ENCODE peak calls at places on chromosomes 4 and X, in nine cellular contexts. G is stimulated activated CD8-positive, alpha-beta memory T cell treated with anti-CD3 and anti-CD28 coated beads, Interleukin-7, amount 100 ng/mL, for 1 hour; Z is iPS DF 6.9; C is hypothalamus; O is M059J; R is HS-5; U is stimulated activated CD4-positive, alpha-beta T cell treated with anti-CD3 and anti-CD28 coated beads, Interleukin-2, amount 100 ng/mL, for 24 hours; X is lower lobe of right lung; W is coronary artery. K is an unnamed sample.

GRCh38 chr4:96227515-96227914 is 387.6 kb downstream of the PDHA2 start:
- DNase-seq in G (no peak), Z (peak; percentile 11), C (no peak), O (no peak), R (no peak), U (no peak), X (no peak), W (no peak), K (no peak)

GRCh38 chrX:106707771-106708454 is 18.6 kb upstream of the RNF128 start:
- DNase-seq in G (no peak), Z (no peak), C (no peak), O (peak; percentile 90), R (peak; percentile 68), U (no peak), X (no peak), W (no peak), K (no peak)

GRCh38 chrX:7399373-7399772 is 251.4 kb upstream of the PUDP start:
- DNase-seq in G (no peak), Z (no peak), C (no peak), O (no peak), R (no peak), U (no peak), X (no peak), W (no peak), K (no peak)

GRCh38 chr4:159252491-159252890 is 149.6 kb downstream of the RAPGEF2 start:
- DNase-seq in G (no peak), Z (no peak), C (no peak), O (no peak), R (no peak), U (no peak), X (no peak), W (no peak), K (no peak)

GRCh38 chrX:153924149-153924861 is 1.8 kb downstream of the ARHGAP4 start:
- DNase-seq in G (no peak), Z (no peak), C (no peak), O (peak; percentile 72), R (no peak), U (no peak), X (no peak), W (no peak), K (no peak)

GRCh38 chrX:140971385-140971784 is 31.0 kb upstream of the SPANXB1 start:
- DNase-seq in G (no peak), Z (no peak), C (no peak), O (no peak), R (no peak), U (no peak), X (no peak), W (no peak), K (no peak)

GRCh38 chr4:129358571-129358970 is 262.6 kb downstream of the C4orf33 start:
- DNase-seq in G (no peak), Z (no peak), C (no peak), O (peak; percentile 70), R (peak; percentile 59), U (no peak), X (no peak), W (no peak), K (no peak)

GRCh38 chr4:44988011-44988410 is 261.7 kb upstream of the GNPDA2 start:
- DNase-seq in G (no peak), Z (no peak), C (no peak), O (no peak), R (no peak), U (no peak), X (no peak), W (no peak), K (no peak)

GRCh38 chrX:102516314-102516936 is at the start of gene TMSB15A:
- DNase-seq in G (peak; percentile 12), Z (peak; percentile 27), C (peak; percentile 6), O (peak; percentile 60), R (no peak), U (peak; percentile 58), X (peak; percentile 76), W (peak; percentile 78), K (peak; percentile 64)

GRCh38 chrX:30652527-30653414 is 452 bp upstream of the GK start:
- DNase-seq in G (peak; percentile 76), Z (no peak), C (peak; percentile 89), O (peak; percentile 92), R (peak; percentile 46), U (peak; percentile 90), X (peak; percentile 96), W (peak; percentile 95), K (peak; percentile 96)

GRCh38 chr4:128737098-128737513 is 72.4 kb upstream of the JADE1 start:
- DNase-seq in G (no peak), Z (no peak), C (no peak), O (no peak), R (no peak), U (no peak), X (no peak), W (no peak), K (no peak)

GRCh38 chrX:129423191-129423590 is 100.1 kb downstream of the SMARCA1 start:
- DNase-seq in G (no peak), Z (no peak), C (no peak), O (no peak), R (no peak), U (no peak), X (no peak), W (no peak), K (no peak)

GRCh38 chrX:54950730-54951375 is 30.2 kb downstream of the TRO start:
- DNase-seq in G (no peak), Z (no peak), C (no peak), O (peak; percentile 25), R (no peak), U (no peak), X (no peak), W (no peak), K (no peak)

GRCh38 chr4:115664285-115664684 is 550.9 kb upstream of the NDST4 start:
- DNase-seq in G (no peak), Z (no peak), C (no peak), O (no peak), R (no peak), U (no peak), X (no peak), W (no peak), K (no peak)

GRCh38 chr4:125832161-125832560 is 517.4 kb downstream of the FAT4 start:
- DNase-seq in G (no peak), Z (no peak), C (no peak), O (peak; percentile 28), R (no peak), U (no peak), X (no peak), W (no peak), K (no peak)

GRCh38 chr4:85823295-85823694 is 348.3 kb downstream of the ARHGAP24 start:
- DNase-seq in G (no peak), Z (no peak), C (no peak), O (peak; percentile 55), R (no peak), U (no peak), X (no peak), W (no peak), K (no peak)

GRCh38 chr4:78428996-78429395 is 122.6 kb upstream of the ANXA3 start:
- DNase-seq in G (no peak), Z (no peak), C (no peak), O (no peak), R (no peak), U (no peak), X (no peak), W (no peak), K (no peak)

GRCh38 chr4:79206660-79207059 is 119.2 kb downstream of the NAA11 start:
- DNase-seq in G (no peak), Z (no peak), C (no peak), O (no peak), R (no peak), U (no peak), X (no peak), W (no peak), K (no peak)

GRCh38 chr4:164204434-164204833 is 549.5 kb upstream of the SMIM31 start:
- DNase-seq in G (no peak), Z (peak; percentile 13), C (no peak), O (peak; percentile 86), R (peak; percentile 90), U (no peak), X (no peak), W (no peak), K (no peak)

GRCh38 chrX:140764401-140764919 is 54.9 kb downstream of the LINC00632 start:
- DNase-seq in G (no peak), Z (peak; percentile 18), C (no peak), O (peak; percentile 65), R (no peak), U (no peak), X (peak; percentile 39), W (peak; percentile 75), K (peak; percentile 50)

GRCh38 chr4:105637409-105638258 is 70.9 kb downstream of the INTS12 start:
- DNase-seq in G (no peak), Z (no peak), C (peak; percentile 16), O (peak; percentile 43), R (no peak), U (no peak), X (peak; percentile 74), W (no peak), K (peak; percentile 76)

GRCh38 chrX:12360389-12360788 is 222.1 kb downstream of the FRMPD4 start:
- DNase-seq in G (no peak), Z (no peak), C (no peak), O (peak; percentile 82), R (peak; percentile 60), U (no peak), X (no peak), W (no peak), K (no peak)

GRCh38 chr4:3657917-3658913 is 108.0 kb upstream of the ADRA2C start:
- DNase-seq in G (no peak), Z (no peak), C (no peak), O (peak; percentile 24), R (peak; percentile 31), U (no peak), X (no peak), W (peak; percentile 96), K (peak; percentile 70)

GRCh38 chr4:84874619-84875018 is 91.9 kb downstream of the WDFY3 start:
- DNase-seq in G (no peak), Z (no peak), C (no peak), O (no peak), R (no peak), U (no peak), X (no peak), W (no peak), K (no peak)

GRCh38 chr4:137905930-137906329 is 336.2 kb downstream of the SLC7A11 start:
- DNase-seq in G (no peak), Z (no peak), C (no peak), O (peak; percentile 2), R (no peak), U (no peak), X (no peak), W (no peak), K (no peak)

GRCh38 chr4:6062133-6062532 is 43.9 kb upstream of the C4orf50 start:
- DNase-seq in G (no peak), Z (no peak), C (no peak), O (no peak), R (no peak), U (no peak), X (no peak), W (no peak), K (no peak)

GRCh38 chr4:123816462-123816861 is 419.9 kb downstream of the SPRY1 start:
- DNase-seq in G (no peak), Z (no peak), C (no peak), O (no peak), R (no peak), U (no peak), X (no peak), W (no peak), K (no peak)

GRCh38 chr4:66923081-66923865 is 622.0 kb downstream of the CENPC start:
- DNase-seq in G (no peak), Z (no peak), C (no peak), O (no peak), R (no peak), U (no peak), X (no peak), W (no peak), K (no peak)

GRCh38 chrX:38929966-38930421 is 128.7 kb downstream of the MID1IP1 start:
- DNase-seq in G (no peak), Z (no peak), C (no peak), O (peak; percentile 64), R (peak; percentile 41), U (no peak), X (no peak), W (no peak), K (no peak)

GRCh38 chrX:154529206-154529612 is 13.2 kb upstream of the FAM3A start:
- DNase-seq in G (no peak), Z (no peak), C (no peak), O (peak; percentile 81), R (no peak), U (no peak), X (no peak), W (no peak), K (no peak)

GRCh38 chrX:76850851-76851250 is 423.3 kb downstream of the MAGEE1 start:
- DNase-seq in G (no peak), Z (no peak), C (no peak), O (no peak), R (no peak), U (no peak), X (no peak), W (no peak), K (no peak)